ENCODE peak calls at places on chromosomes 5 and 9, in six cellular contexts. One of them, this sample, is unnamed.

GRCh38 chr9:36078047-36078446 is 41.3 kb downstream of the RECK start:
- DNase-seq in NCI-H1930: no peak
- DNase-seq in germinal center: no peak
- DNase-seq in WTC11: no peak
- DNase-seq in HFF-Myc: no peak
- DNase-seq in ELF-1: no peak
- DNase-seq in this sample: peak; percentile 58

GRCh38 chr5:167861134-167861930 is 430.1 kb upstream of the WWC1 start:
- DNase-seq in NCI-H1930: no peak
- DNase-seq in germinal center: no peak
- DNase-seq in WTC11: peak; percentile 64
- DNase-seq in HFF-Myc: no peak
- DNase-seq in ELF-1: peak; percentile 47
- DNase-seq in this sample: peak; percentile 3

GRCh38 chr5:530556-530955 is 6.3 kb upstream of the SLC9A3 start:
- DNase-seq in NCI-H1930: no peak
- DNase-seq in germinal center: no peak
- DNase-seq in WTC11: no peak
- DNase-seq in HFF-Myc: no peak
- DNase-seq in ELF-1: no peak
- DNase-seq in this sample: no peak

GRCh38 chr9:36798350-36799065 is 225.8 kb downstream of the MELK start:
- DNase-seq in NCI-H1930: peak; percentile 13
- DNase-seq in germinal center: peak; percentile 30
- DNase-seq in WTC11: no peak
- DNase-seq in HFF-Myc: no peak
- DNase-seq in ELF-1: peak; percentile 36
- DNase-seq in this sample: no peak

GRCh38 chr9:135816179-135816970 is 91.0 kb downstream of the CAMSAP1 start:
- DNase-seq in NCI-H1930: no peak
- DNase-seq in germinal center: no peak
- DNase-seq in WTC11: no peak
- DNase-seq in HFF-Myc: no peak
- DNase-seq in ELF-1: no peak
- DNase-seq in this sample: no peak

GRCh38 chr5:167549763-167550162 is 741.7 kb upstream of the WWC1 start:
- DNase-seq in NCI-H1930: no peak
- DNase-seq in germinal center: no peak
- DNase-seq in WTC11: no peak
- DNase-seq in HFF-Myc: no peak
- DNase-seq in ELF-1: no peak
- DNase-seq in this sample: no peak

GRCh38 chr5:127577458-127577857 is 60.0 kb downstream of the PRRC1 start:
- DNase-seq in NCI-H1930: no peak
- DNase-seq in germinal center: no peak
- DNase-seq in WTC11: no peak
- DNase-seq in HFF-Myc: no peak
- DNase-seq in ELF-1: no peak
- DNase-seq in this sample: no peak

GRCh38 chr9:1454211-1454979 is 404.2 kb downstream of the DMRT2 start:
- DNase-seq in NCI-H1930: no peak
- DNase-seq in germinal center: no peak
- DNase-seq in WTC11: no peak
- DNase-seq in HFF-Myc: no peak
- DNase-seq in ELF-1: no peak
- DNase-seq in this sample: no peak

GRCh38 chr5:81283976-81284375 is 17.4 kb upstream of the ZCCHC9 start:
- DNase-seq in NCI-H1930: no peak
- DNase-seq in germinal center: no peak
- DNase-seq in WTC11: no peak
- DNase-seq in HFF-Myc: no peak
- DNase-seq in ELF-1: no peak
- DNase-seq in this sample: no peak

GRCh38 chr9:107711528-107711927 is 222.0 kb upstream of the KLF4 start:
- DNase-seq in NCI-H1930: no peak
- DNase-seq in germinal center: no peak
- DNase-seq in WTC11: no peak
- DNase-seq in HFF-Myc: peak; percentile 100
- DNase-seq in ELF-1: no peak
- DNase-seq in this sample: no peak

GRCh38 chr5:143217065-143217803 is 186.3 kb downstream of the NR3C1 start:
- DNase-seq in NCI-H1930: no peak
- DNase-seq in germinal center: no peak
- DNase-seq in WTC11: no peak
- DNase-seq in HFF-Myc: no peak
- DNase-seq in ELF-1: no peak
- DNase-seq in this sample: peak; percentile 66

GRCh38 chr5:122844136-122844915 is 1.1 kb upstream of the SNX24 start:
- DNase-seq in NCI-H1930: no peak
- DNase-seq in germinal center: peak; percentile 16
- DNase-seq in WTC11: no peak
- DNase-seq in HFF-Myc: no peak
- DNase-seq in ELF-1: peak; percentile 37
- DNase-seq in this sample: no peak

GRCh38 chr5:9924614-9925013 is 294.5 kb upstream of the TAS2R1 start:
- DNase-seq in NCI-H1930: no peak
- DNase-seq in germinal center: no peak
- DNase-seq in WTC11: no peak
- DNase-seq in HFF-Myc: peak; percentile 91
- DNase-seq in ELF-1: no peak
- DNase-seq in this sample: no peak

GRCh38 chr5:53253421-53253871 is 143.9 kb upstream of the MOCS2 start:
- DNase-seq in NCI-H1930: no peak
- DNase-seq in germinal center: no peak
- DNase-seq in WTC11: no peak
- DNase-seq in HFF-Myc: no peak
- DNase-seq in ELF-1: no peak
- DNase-seq in this sample: peak; percentile 9

GRCh38 chr9:3525088-3525835 is 539 bp downstream of the RFX3 start:
- DNase-seq in NCI-H1930: no peak
- DNase-seq in germinal center: peak; percentile 28
- DNase-seq in WTC11: peak; percentile 31
- DNase-seq in HFF-Myc: no peak
- DNase-seq in ELF-1: no peak
- DNase-seq in this sample: peak; percentile 20

GRCh38 chr5:137808503-137809135 is 54.5 kb upstream of the HNRNPA0 start:
- DNase-seq in NCI-H1930: no peak
- DNase-seq in germinal center: no peak
- DNase-seq in WTC11: no peak
- DNase-seq in HFF-Myc: no peak
- DNase-seq in ELF-1: no peak
- DNase-seq in this sample: no peak

GRCh38 chr9:123541441-123541840 is 185.4 kb downstream of the CRB2 start:
- DNase-seq in NCI-H1930: no peak
- DNase-seq in germinal center: no peak
- DNase-seq in WTC11: no peak
- DNase-seq in HFF-Myc: no peak
- DNase-seq in ELF-1: no peak
- DNase-seq in this sample: no peak

GRCh38 chr5:106822851-106823250 is 847.9 kb downstream of the EFNA5 start:
- DNase-seq in NCI-H1930: no peak
- DNase-seq in germinal center: no peak
- DNase-seq in WTC11: no peak
- DNase-seq in HFF-Myc: no peak
- DNase-seq in ELF-1: no peak
- DNase-seq in this sample: no peak

GRCh38 chr5:175494271-175495183 is 16.2 kb downstream of the SFXN1 start:
- DNase-seq in NCI-H1930: no peak
- DNase-seq in germinal center: no peak
- DNase-seq in WTC11: no peak
- DNase-seq in HFF-Myc: no peak
- DNase-seq in ELF-1: no peak
- DNase-seq in this sample: no peak

GRCh38 chr9:92964981-92965758 is 17.8 kb downstream of the FGD3 start:
- DNase-seq in NCI-H1930: no peak
- DNase-seq in germinal center: no peak
- DNase-seq in WTC11: no peak
- DNase-seq in HFF-Myc: no peak
- DNase-seq in ELF-1: no peak
- DNase-seq in this sample: peak; percentile 49

GRCh38 chr9:138057726-138058125 is 180.1 kb downstream of the CACNA1B start:
- DNase-seq in NCI-H1930: no peak
- DNase-seq in germinal center: no peak
- DNase-seq in WTC11: no peak
- DNase-seq in HFF-Myc: no peak
- DNase-seq in ELF-1: no peak
- DNase-seq in this sample: no peak

GRCh38 chr5:179233909-179234562 is 111.2 kb downstream of the ADAMTS2 start:
- DNase-seq in NCI-H1930: no peak
- DNase-seq in germinal center: no peak
- DNase-seq in WTC11: peak; percentile 9
- DNase-seq in HFF-Myc: no peak
- DNase-seq in ELF-1: no peak
- DNase-seq in this sample: no peak

GRCh38 chr9:38195737-38196161 is 126.7 kb upstream of the SHB start:
- DNase-seq in NCI-H1930: no peak
- DNase-seq in germinal center: no peak
- DNase-seq in WTC11: no peak
- DNase-seq in HFF-Myc: no peak
- DNase-seq in ELF-1: peak; percentile 74
- DNase-seq in this sample: no peak

GRCh38 chr9:70044450-70045307 is 1.0 kb downstream of the MAMDC2 start:
- DNase-seq in NCI-H1930: no peak
- DNase-seq in germinal center: no peak
- DNase-seq in WTC11: peak; percentile 44
- DNase-seq in HFF-Myc: no peak
- DNase-seq in ELF-1: peak; percentile 49
- DNase-seq in this sample: no peak

GRCh38 chr5:174446988-174447387 is 277.4 kb upstream of the MSX2 start:
- DNase-seq in NCI-H1930: no peak
- DNase-seq in germinal center: no peak
- DNase-seq in WTC11: no peak
- DNase-seq in HFF-Myc: no peak
- DNase-seq in ELF-1: no peak
- DNase-seq in this sample: no peak

GRCh38 chr5:57447656-57448055 is 35.0 kb downstream of the ACTBL2 start:
- DNase-seq in NCI-H1930: no peak
- DNase-seq in germinal center: no peak
- DNase-seq in WTC11: no peak
- DNase-seq in HFF-Myc: no peak
- DNase-seq in ELF-1: no peak
- DNase-seq in this sample: no peak

GRCh38 chr5:115934388-115934974 is 27.8 kb upstream of the LVRN start:
- DNase-seq in NCI-H1930: no peak
- DNase-seq in germinal center: no peak
- DNase-seq in WTC11: no peak
- DNase-seq in HFF-Myc: no peak
- DNase-seq in ELF-1: no peak
- DNase-seq in this sample: no peak

GRCh38 chr5:102961671-102962070 is 158.3 kb downstream of the GIN1 start:
- DNase-seq in NCI-H1930: no peak
- DNase-seq in germinal center: no peak
- DNase-seq in WTC11: no peak
- DNase-seq in HFF-Myc: no peak
- DNase-seq in ELF-1: no peak
- DNase-seq in this sample: no peak

GRCh38 chr5:158387499-158387898 is 528.6 kb upstream of the CLINT1 start:
- DNase-seq in NCI-H1930: no peak
- DNase-seq in germinal center: no peak
- DNase-seq in WTC11: no peak
- DNase-seq in HFF-Myc: no peak
- DNase-seq in ELF-1: no peak
- DNase-seq in this sample: no peak

GRCh38 chr5:155905359-155905758 is 421.6 kb upstream of the SGCD start:
- DNase-seq in NCI-H1930: no peak
- DNase-seq in germinal center: no peak
- DNase-seq in WTC11: no peak
- DNase-seq in HFF-Myc: no peak
- DNase-seq in ELF-1: no peak
- DNase-seq in this sample: no peak

GRCh38 chr5:135092476-135092875 is 58.4 kb upstream of the PITX1 start:
- DNase-seq in NCI-H1930: no peak
- DNase-seq in germinal center: no peak
- DNase-seq in WTC11: no peak
- DNase-seq in HFF-Myc: no peak
- DNase-seq in ELF-1: peak; percentile 11
- DNase-seq in this sample: no peak

GRCh38 chr9:88808761-88809370 is 182.4 kb upstream of the S1PR3 start:
- DNase-seq in NCI-H1930: no peak
- DNase-seq in germinal center: no peak
- DNase-seq in WTC11: no peak
- DNase-seq in HFF-Myc: no peak
- DNase-seq in ELF-1: no peak
- DNase-seq in this sample: no peak

GRCh38 chr9:110329676-110330235 is 7.9 kb downstream of the TXNDC8 start:
- DNase-seq in NCI-H1930: no peak
- DNase-seq in germinal center: no peak
- DNase-seq in WTC11: no peak
- DNase-seq in HFF-Myc: no peak
- DNase-seq in ELF-1: no peak
- DNase-seq in this sample: peak; percentile 13

GRCh38 chr5:127885176-127885575 is 182.0 kb downstream of the CCDC192 start:
- DNase-seq in NCI-H1930: peak; percentile 18
- DNase-seq in germinal center: no peak
- DNase-seq in WTC11: no peak
- DNase-seq in HFF-Myc: no peak
- DNase-seq in ELF-1: no peak
- DNase-seq in this sample: no peak

GRCh38 chr5:14343376-14343775 is 200.2 kb downstream of the TRIO start:
- DNase-seq in NCI-H1930: no peak
- DNase-seq in germinal center: no peak
- DNase-seq in WTC11: no peak
- DNase-seq in HFF-Myc: no peak
- DNase-seq in ELF-1: no peak
- DNase-seq in this sample: peak; percentile 48